ENCODE peak calls at places on chromosomes 13 and 19, in six cellular contexts. C is MM.1S, Z is fibroblast of lung, E is fibroblast of the aortic adventitia, M is left ventricle myocardium inferior, Q is psoas muscle. H is an unnamed sample.

GRCh38 chr13:106919638-106920037 is 351.7 kb upstream of the ARGLU1 start:
- DNase-seq in M (peak), Z (peak), E (no peak), C (no peak), Q (peak), H (peak)

GRCh38 chr13:78382946-78383542 is 220.3 kb downstream of the POU4F1 start:
- DNase-seq in C (no peak), E (no peak), M (peak), Q (no peak), Z (no peak), H (no peak)

GRCh38 chr13:41842029-41842428 is 118.9 kb downstream of the VWA8 start:
- DNase-seq in E (peak), M (no peak), C (no peak), Q (no peak), Z (peak), H (peak)

GRCh38 chr13:46168341-46168740 is 13.6 kb downstream of the LCP1 start:
- DNase-seq in Z (no peak), E (no peak), Q (no peak), M (no peak), C (no peak), H (peak)

GRCh38 chr13:81957121-81957520 is 1616.2 kb upstream of the SPRY2 start:
- DNase-seq in E (no peak), Z (no peak), Q (no peak), C (no peak), M (no peak), H (no peak)

GRCh38 chr13:112726018-112726767 is 36.4 kb downstream of the ATP11A start:
- DNase-seq in Z (no peak), C (no peak), Q (no peak), E (no peak), M (no peak), H (no peak)

GRCh38 chr13:20160346-20161274 is at the start of gene GJA3:
- DNase-seq in Q (no peak), E (no peak), Z (peak), M (peak), C (no peak), H (peak)

GRCh38 chr13:44300895-44301638 is 72.6 kb upstream of the SERP2 start:
- DNase-seq in Z (peak), M (peak), C (no peak), E (peak), Q (peak), H (peak)

GRCh38 chr13:34172048-34172447 is 354.1 kb downstream of the RFC3 start:
- DNase-seq in Z (no peak), C (no peak), Q (no peak), M (no peak), E (peak), H (peak)

GRCh38 chr13:47004022-47004421 is 107.2 kb upstream of the HTR2A start:
- DNase-seq in M (no peak), Q (no peak), E (peak), Z (peak), C (no peak), H (peak)

GRCh38 chr13:86282450-86282849 is 483.2 kb upstream of the SLITRK6 start:
- DNase-seq in E (no peak), C (peak), Q (no peak), M (no peak), Z (peak), H (peak)

GRCh38 chr13:32902898-32903297 is 113.3 kb upstream of the KL start:
- DNase-seq in Z (peak), C (no peak), E (peak), M (peak), Q (peak), H (peak)

GRCh38 chr13:42762917-42763316 is 18.5 kb upstream of the FAM216B start:
- DNase-seq in C (no peak), E (peak), Q (no peak), M (no peak), Z (peak), H (peak)

GRCh38 chr13:51910508-51910907 is 48.7 kb downstream of the CCDC70 start:
- DNase-seq in C (no peak), Z (no peak), M (no peak), Q (no peak), E (no peak), H (no peak)

GRCh38 chr19:681029-681626 is 4.9 kb downstream of the FSTL3 start:
- DNase-seq in Q (no peak), Z (no peak), E (no peak), M (peak), C (peak), H (no peak)

GRCh38 chr19:42634409-42635232 is 39.9 kb upstream of the CEACAM8 start:
- DNase-seq in E (peak), Z (peak), M (no peak), Q (no peak), C (peak), H (peak)

GRCh38 chr13:81184556-81185265 is 843.8 kb upstream of the SPRY2 start:
- DNase-seq in M (no peak), C (no peak), E (no peak), Q (no peak), Z (peak), H (no peak)

GRCh38 chr13:97600438-97601080 is 166.6 kb downstream of the RAP2A start:
- DNase-seq in E (peak), Q (no peak), M (no peak), Z (peak), C (no peak), H (peak)

GRCh38 chr19:18439025-18439909 is 1.3 kb upstream of the ISYNA1 start:
- DNase-seq in Z (peak), E (peak), C (no peak), M (no peak), Q (no peak), H (peak)

GRCh38 chr19:42412661-42413076 is 14.5 kb downstream of the LIPE start:
- DNase-seq in Q (no peak), M (no peak), E (no peak), Z (no peak), C (no peak), H (no peak)

GRCh38 chr19:46579286-46579944 is 21.7 kb upstream of the CALM3 start:
- DNase-seq in M (no peak), C (no peak), E (no peak), Z (no peak), Q (no peak), H (no peak)

DNA sequence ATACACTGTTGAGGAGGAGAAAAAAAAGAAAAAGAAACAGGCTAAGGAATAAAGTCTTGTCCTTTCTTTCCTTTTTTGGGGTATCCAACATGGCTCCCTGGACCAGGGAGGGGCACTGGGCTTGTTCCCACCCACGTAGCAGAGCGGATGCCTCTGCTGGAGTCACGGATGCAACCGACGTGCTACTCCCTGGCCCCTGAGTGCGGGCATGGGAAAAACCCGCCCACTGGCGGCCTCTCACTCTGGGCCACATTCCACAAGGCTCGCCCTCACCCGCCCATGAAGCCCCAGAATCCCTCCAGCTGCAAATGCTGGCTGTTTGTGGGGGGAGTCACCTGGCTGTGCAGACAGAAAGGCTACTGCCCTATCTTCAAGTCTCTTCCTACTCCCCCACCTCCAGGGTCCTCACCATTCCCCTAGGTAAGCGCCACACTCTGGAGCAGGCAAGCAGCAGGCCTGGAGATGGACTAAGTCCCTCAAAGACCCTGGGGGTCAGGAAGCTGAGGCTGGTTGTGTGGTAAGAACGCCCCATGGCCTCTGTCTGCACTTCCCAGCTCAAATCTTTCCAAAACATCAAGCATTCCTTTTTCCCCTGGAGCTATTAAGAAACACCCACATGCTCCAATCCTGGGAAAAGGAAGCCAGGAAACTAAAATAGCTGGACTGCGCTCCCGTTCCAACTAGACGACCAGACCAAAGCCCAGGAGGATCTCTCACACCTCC is 17.8 kb upstream of the EPHX3 start:
- DNase-seq in E (peak), M (peak), Z (peak), Q (peak), C (no peak), H (peak)
- H3K4me3 ChIP-seq in E (peak), M (peak), Z (no peak), Q (peak), C (no peak), H (no peak)

GRCh38 chr19:36060430-36060829 is 5.7 kb downstream of the WDR62 start:
- DNase-seq in C (peak), E (peak), M (peak), Q (peak), Z (peak), H (peak)
- TF ChIP-seq CTCF in C (peak), E (peak), M (peak), Q (peak), Z (peak), H (peak)

DNA sequence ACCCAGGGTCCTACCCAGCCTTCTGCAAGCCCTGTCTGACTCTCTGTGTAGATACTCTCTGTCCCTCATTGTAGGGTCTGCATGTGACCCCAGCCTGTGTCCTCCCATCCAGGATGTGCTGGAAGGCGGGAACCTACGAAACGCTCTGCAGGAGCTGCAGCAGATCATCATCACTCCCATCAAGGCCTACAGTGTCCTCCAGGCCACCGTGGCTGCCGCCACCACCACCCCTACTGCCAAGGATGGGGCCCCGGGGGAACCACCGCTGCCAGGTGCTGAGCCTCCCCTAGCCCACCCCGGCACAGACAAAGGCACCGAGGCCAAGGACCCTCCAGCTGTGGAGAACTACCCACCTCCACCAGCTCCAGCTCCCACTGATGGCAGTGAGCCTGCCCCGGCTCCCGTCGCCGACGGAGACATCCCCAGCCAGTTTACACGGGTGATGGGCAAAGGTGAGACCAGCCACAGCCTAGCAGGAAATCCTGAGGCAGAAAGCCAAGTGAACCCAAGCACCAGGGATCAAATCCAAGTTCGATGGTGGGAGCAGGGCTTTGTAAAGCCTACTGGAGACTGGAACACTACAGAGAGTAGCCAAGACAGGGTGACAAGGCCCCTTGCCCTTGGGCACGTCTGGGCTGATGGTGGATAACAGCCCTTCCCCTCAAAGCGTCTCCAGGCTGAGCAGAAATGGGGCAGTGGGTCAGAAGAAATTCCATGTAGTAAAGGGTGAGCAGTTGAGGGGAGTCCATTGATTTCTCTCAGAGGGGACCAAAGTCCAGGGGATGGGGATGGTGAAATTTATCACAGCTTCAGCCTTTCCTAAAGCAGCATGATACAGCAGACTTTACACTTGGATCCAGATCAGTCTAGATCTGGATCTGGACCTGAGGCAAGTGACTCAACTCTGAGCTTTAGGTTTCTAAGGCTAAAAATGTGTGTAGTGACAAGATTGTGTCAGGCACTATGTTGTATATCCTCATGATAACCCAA is 13.2 kb downstream of the PAF1 start:
- DNase-seq in Z (no peak), Q (no peak), C (no peak), E (no peak), M (no peak), H (no peak)
- H3K4me3 ChIP-seq in Z (no peak), Q (no peak), C (no peak), E (no peak), M (no peak), H (no peak)

GRCh38 chr13:37608750-37609339 is 10.3 kb upstream of the POSTN start:
- DNase-seq in Q (no peak), M (no peak), C (no peak), Z (no peak), E (no peak), H (peak)
- TF ChIP-seq CTCF in Q (peak), M (peak), C (no peak), Z (peak), E (peak), H (peak)

DNA sequence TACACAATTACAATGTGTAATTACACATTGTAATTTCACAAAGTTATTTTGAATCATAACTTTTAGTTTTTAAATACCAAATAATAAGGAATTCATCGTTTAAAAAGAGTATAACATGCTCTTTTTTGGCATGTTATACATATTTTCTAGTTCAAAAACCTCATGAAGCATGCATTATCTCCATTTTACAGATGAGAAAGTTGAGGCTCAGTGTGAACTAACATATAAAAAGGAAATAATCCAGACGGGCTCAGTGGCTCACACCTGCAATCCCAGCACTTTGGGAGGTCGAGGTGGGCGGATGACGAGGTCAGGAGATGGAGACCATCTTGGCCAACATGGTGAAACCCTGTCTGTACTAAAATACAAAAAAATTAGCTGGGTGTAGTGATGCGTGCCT is 107.9 kb downstream of the PCDH9 start:
- DNase-seq in Q (no peak), M (no peak), E (no peak), C (no peak), Z (no peak), H (no peak)
- H3K4me3 ChIP-seq in Q (no peak), M (no peak), E (no peak), C (no peak), Z (no peak), H (no peak)

H was measured in cardiac fibroblast.